ENCODE peak calls at places on chromosomes 16 and 17, in four cellular contexts. One of them, this sample, is unnamed.

GRCh38 chr16:3007059-3007956 is 5.4 kb upstream of the CLDN9 start:
- DNase-seq in SW480: no peak
- DNase-seq in NCI-H345: no peak
- DNase-seq in amniotic stem cell: no peak
- DNase-seq in this sample: no peak

GRCh38 chr16:84380405-84380804 is 12.1 kb downstream of the ATP2C2 start:
- DNase-seq in SW480: no peak
- DNase-seq in NCI-H345: no peak
- DNase-seq in amniotic stem cell: no peak
- DNase-seq in this sample: no peak

GRCh38 chr17:75753514-75754377 is 11.2 kb downstream of the GALK1 start:
- DNase-seq in SW480: no peak
- DNase-seq in NCI-H345: no peak
- DNase-seq in amniotic stem cell: peak; percentile 15
- DNase-seq in this sample: peak; percentile 63

GRCh38 chr17:4919511-4920047 is 12.5 kb upstream of the GP1BA start:
- DNase-seq in SW480: no peak
- DNase-seq in NCI-H345: no peak
- DNase-seq in amniotic stem cell: no peak
- DNase-seq in this sample: peak; percentile 16

GRCh38 chr16:57781349-57781740 is 20.9 kb downstream of the KIFC3 start:
- DNase-seq in SW480: no peak
- DNase-seq in NCI-H345: no peak
- DNase-seq in amniotic stem cell: no peak
- DNase-seq in this sample: no peak

GRCh38 chr17:69909389-69909788 is 165.6 kb upstream of the KCNJ16 start:
- DNase-seq in SW480: no peak
- DNase-seq in NCI-H345: no peak
- DNase-seq in amniotic stem cell: no peak
- DNase-seq in this sample: no peak

GRCh38 chr16:85171809-85172464 is 59.7 kb upstream of the CIBAR2 start:
- DNase-seq in SW480: no peak
- DNase-seq in NCI-H345: no peak
- DNase-seq in amniotic stem cell: no peak
- DNase-seq in this sample: no peak

GRCh38 chr17:12512712-12513355 is 152.9 kb upstream of the MYOCD start:
- DNase-seq in SW480: no peak
- DNase-seq in NCI-H345: no peak
- DNase-seq in amniotic stem cell: no peak
- DNase-seq in this sample: peak; percentile 52

GRCh38 chr17:50289268-50289667 is 15.0 kb downstream of the TMEM92 start:
- DNase-seq in SW480: no peak
- DNase-seq in NCI-H345: no peak
- DNase-seq in amniotic stem cell: no peak
- DNase-seq in this sample: peak; percentile 83

GRCh38 chr16:57720142-57720575 is 15.4 kb upstream of the KATNB1 start:
- DNase-seq in SW480: peak; percentile 38
- DNase-seq in NCI-H345: peak; percentile 4
- DNase-seq in amniotic stem cell: peak; percentile 2
- DNase-seq in this sample: peak; percentile 55

This sample was measured in fibroblast of villous mesenchyme.